ENCODE peak calls at places on chromosomes 5 and 9, in four cellular contexts. L, J, E and Z are unnamed samples.

GRCh38 chr9:4298255-4299005 is 1.4 kb downstream of the GLIS3 start:
- DNase-seq in L (no peak), J (no peak), E (peak), Z (no peak)

GRCh38 chr5:4513381-4513780 is 626.7 kb upstream of the ADAMTS16 start:
- DNase-seq in L (no peak), J (no peak), E (no peak), Z (no peak)

GRCh38 chr5:56717253-56717987 is 97.9 kb upstream of the MAP3K1 start:
- DNase-seq in L (no peak), J (no peak), E (no peak), Z (no peak)

GRCh38 chr9:123375725-123376132 is 19.7 kb downstream of the CRB2 start:
- DNase-seq in L (no peak), J (no peak), E (no peak), Z (no peak)

GRCh38 chr5:132457371-132458225 is 33.0 kb downstream of the IRF1 start:
- DNase-seq in L (no peak), J (no peak), E (no peak), Z (no peak)

GRCh38 chr5:113421643-113422132 is 13.1 kb downstream of the TSSK1B start:
- DNase-seq in L (no peak), J (no peak), E (no peak), Z (no peak)

GRCh38 chr9:132994410-132995120 is 16.1 kb downstream of the GFI1B start:
- DNase-seq in L (no peak), J (no peak), E (no peak), Z (no peak)

GRCh38 chr9:72464819-72465218 is 56.6 kb upstream of the TMC1 start:
- DNase-seq in L (no peak), J (no peak), E (no peak), Z (no peak)

GRCh38 chr5:163456029-163456589 is 3.8 kb downstream of the NUDCD2 start:
- DNase-seq in L (no peak), J (no peak), E (no peak), Z (no peak)

GRCh38 chr5:115366223-115366622 is 69.8 kb upstream of the CCDC112 start:
- DNase-seq in L (no peak), J (no peak), E (no peak), Z (no peak)

GRCh38 chr5:14183187-14183939 is 40.2 kb downstream of the TRIO start:
- DNase-seq in L (no peak), J (no peak), E (no peak), Z (no peak)

GRCh38 chr5:855771-856530 is 5.2 kb upstream of the ZDHHC11 start:
- DNase-seq in L (no peak), J (no peak), E (no peak), Z (no peak)

GRCh38 chr5:73280821-73281746 is 108.1 kb downstream of the TMEM174 start:
- DNase-seq in L (peak), J (no peak), E (no peak), Z (no peak)

GRCh38 chr5:173114536-173114935 is 29.8 kb upstream of the BNIP1 start:
- DNase-seq in L (no peak), J (no peak), E (no peak), Z (no peak)

GRCh38 chr5:137481596-137481995 is 17.5 kb downstream of the SPOCK1 start:
- DNase-seq in L (no peak), J (no peak), E (no peak), Z (no peak)

GRCh38 chr5:27908341-27908740 is 870.0 kb upstream of the CDH9 start:
- DNase-seq in L (no peak), J (no peak), E (no peak), Z (no peak)

GRCh38 chr5:100423330-100423729 is 111.8 kb upstream of the FAM174A start:
- DNase-seq in L (no peak), J (no peak), E (no peak), Z (no peak)

GRCh38 chr5:134177197-134178171 is 734 bp upstream of the SKP1 start:
- DNase-seq in L (peak), J (peak), E (no peak), Z (no peak)

GRCh38 chr5:57676228-57677098 is 193.9 kb upstream of the ACTBL2 start:
- DNase-seq in L (no peak), J (no peak), E (no peak), Z (no peak)

GRCh38 chr5:80516826-80517225 is 28.9 kb downstream of the FAM151B start:
- DNase-seq in L (peak), J (peak), E (no peak), Z (no peak)

GRCh38 chr5:173627860-173628392 is 11.5 kb upstream of the BOD1 start:
- DNase-seq in L (no peak), J (no peak), E (peak), Z (no peak)

GRCh38 chr9:23447166-23447565 is 378.9 kb downstream of the ELAVL2 start:
- DNase-seq in L (no peak), J (no peak), E (no peak), Z (no peak)

GRCh38 chr5:87340716-87341115 is 72.0 kb downstream of the CCNH start:
- DNase-seq in L (no peak), J (peak), E (no peak), Z (no peak)

GRCh38 chr5:38546691-38547146 is 9.7 kb downstream of the LIFR start:
- DNase-seq in L (no peak), J (no peak), E (no peak), Z (no peak)

GRCh38 chr5:132469380-132470372 is 20.9 kb downstream of the IRF1 start:
- DNase-seq in L (no peak), J (no peak), E (no peak), Z (no peak)

GRCh38 chr9:134386951-134387831 is 60.9 kb downstream of the RXRA start:
- DNase-seq in L (no peak), J (no peak), E (no peak), Z (no peak)

GRCh38 chr9:84862308-84862707 is 192.8 kb downstream of the NTRK2 start:
- DNase-seq in L (no peak), J (no peak), E (no peak), Z (no peak)

GRCh38 chr9:84860423-84861115 is 191.0 kb downstream of the NTRK2 start:
- DNase-seq in L (no peak), J (no peak), E (no peak), Z (no peak)

GRCh38 chr9:84857224-84857623 is 187.7 kb downstream of the NTRK2 start:
- DNase-seq in L (no peak), J (no peak), E (no peak), Z (no peak)

GRCh38 chr9:84856181-84856632 is 186.7 kb downstream of the NTRK2 start:
- DNase-seq in L (no peak), J (no peak), E (no peak), Z (no peak)

DNA sequence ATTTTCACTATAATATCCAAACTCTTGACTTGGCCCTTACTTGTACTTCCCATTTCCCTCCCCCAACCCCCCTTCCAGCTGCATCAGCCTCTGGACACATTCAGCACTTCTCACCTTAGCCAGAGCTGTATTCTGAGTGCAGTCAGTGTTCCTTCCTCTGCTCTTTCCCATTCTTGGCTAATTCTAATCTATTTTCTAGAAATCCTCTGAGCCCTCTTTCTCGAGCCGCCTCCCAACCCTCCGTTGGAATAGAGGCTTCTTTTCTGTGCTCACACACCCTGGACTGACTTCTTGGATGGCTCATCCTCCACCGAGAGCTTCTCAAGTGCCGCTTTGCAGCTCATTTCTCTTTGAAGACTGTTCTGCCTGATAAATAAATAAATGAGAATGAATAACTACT is 188.8 kb downstream of the NTRK2 start:
- DNase-seq in L (no peak), J (no peak), E (no peak), Z (no peak)
- TF ChIP-seq ATF3 in L (no peak), J (no peak), E (no peak), Z (no peak)

GRCh38 chr5:66769839-66770617 is 173.8 kb downstream of the MAST4 start:
- DNase-seq in L (no peak), J (no peak), E (peak), Z (peak)
- TF ChIP-seq SP1 in L (no peak), J (no peak), E (no peak), Z (no peak)

GRCh38 chr9:90778746-90779145 is 22.9 kb upstream of the SYK start:
- DNase-seq in L (no peak), J (no peak), E (no peak), Z (peak)
- TF ChIP-seq ATF3 in L (no peak), J (no peak), E (no peak), Z (no peak)

DNA sequence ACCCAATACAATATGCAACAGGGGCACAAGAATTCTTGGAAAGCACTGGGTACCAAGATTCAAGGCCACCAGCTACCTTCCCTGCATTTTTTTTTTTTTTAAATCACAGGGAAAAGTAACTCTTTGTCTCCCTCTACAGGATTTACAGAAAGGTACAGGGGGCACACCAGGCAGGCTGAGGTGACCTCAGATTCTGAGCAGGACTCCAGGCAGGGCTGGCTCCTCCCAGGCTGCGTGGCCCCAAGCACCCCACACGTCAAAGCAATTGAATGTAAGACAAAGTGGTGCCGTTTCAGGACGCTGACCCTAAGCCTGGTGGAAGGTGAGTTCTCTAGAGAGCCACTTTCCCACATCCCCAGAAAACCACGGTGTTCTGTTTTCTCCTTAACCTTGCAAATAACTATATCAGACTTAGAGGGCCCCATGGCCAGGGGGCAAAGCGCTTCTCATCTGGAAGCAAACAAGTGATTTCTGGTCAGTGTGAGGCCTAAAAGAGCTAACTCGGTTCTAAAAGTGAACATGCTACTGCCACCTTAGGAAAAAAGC is 222.6 kb downstream of the ROR2 start:
- DNase-seq in L (peak), J (no peak), E (peak), Z (peak)
- TF ChIP-seq SP1 in L (no peak), J (no peak), E (no peak), Z (no peak)

DNA sequence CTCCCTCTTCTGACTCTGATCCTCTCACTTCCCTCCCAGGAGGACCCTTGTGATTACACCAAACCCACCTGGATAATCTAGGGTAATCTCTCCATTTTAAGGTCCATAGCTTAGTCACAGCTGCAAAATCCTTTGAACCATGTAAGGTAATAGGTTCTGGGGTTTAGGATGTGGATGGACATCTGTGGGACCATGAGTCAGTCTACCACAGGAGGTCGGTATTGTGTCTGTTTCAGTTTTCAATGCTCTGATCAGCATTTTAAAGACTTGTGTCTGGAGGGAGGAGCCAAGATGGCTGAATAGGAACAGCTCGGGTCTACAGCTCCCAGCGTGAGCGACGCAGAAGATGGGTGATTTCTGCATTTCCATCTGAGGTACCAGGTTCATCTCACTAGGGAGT is 112.6 kb downstream of the CAVIN4 start:
- DNase-seq in L (no peak), J (no peak), E (no peak), Z (no peak)
- TF ChIP-seq ATF3 in L (no peak), J (no peak), E (no peak), Z (no peak)

DNA sequence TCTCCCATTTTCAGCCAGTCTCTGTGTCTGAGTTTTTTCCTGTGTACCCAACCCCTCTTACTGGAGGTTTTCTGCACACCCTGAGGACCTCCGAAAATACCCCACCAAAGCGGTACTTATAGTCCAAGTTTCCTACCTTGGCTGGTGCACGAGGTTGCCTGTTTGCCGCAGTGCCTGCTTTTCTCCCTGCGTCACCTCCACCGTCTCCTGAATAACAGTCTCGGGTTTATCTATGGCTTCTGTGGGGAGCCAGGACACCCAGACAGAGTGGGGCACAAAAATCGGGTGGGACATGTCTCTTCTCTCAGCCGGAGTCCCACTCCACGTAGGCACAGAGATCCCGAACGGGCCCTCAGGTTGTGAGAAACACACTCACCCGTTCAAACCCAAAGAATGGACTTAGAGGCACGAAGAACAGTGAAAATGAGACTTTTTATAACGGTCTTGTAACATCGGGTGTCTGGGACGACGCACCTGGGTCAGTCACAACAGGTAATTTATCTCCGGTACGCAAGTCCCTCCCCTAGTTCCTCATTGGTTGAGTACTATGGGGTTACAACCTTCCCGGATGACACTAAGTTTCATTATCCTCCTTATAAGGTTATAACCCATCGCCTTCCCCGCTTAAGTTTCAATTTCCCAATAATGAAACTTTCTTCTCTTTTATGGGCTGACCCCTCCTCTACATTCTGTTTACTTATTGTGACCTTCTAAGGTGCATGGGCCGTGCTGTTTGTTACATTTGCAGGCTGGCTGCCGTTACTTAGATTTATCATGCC is 970.2 kb upstream of the COX7C start:
- DNase-seq in L (no peak), J (no peak), E (no peak), Z (no peak)
- TF ChIP-seq SP1 in L (no peak), J (no peak), E (no peak), Z (no peak)

GRCh38 chr9:83572524-83572923 is 34.3 kb upstream of the FRMD3 start:
- DNase-seq in L (no peak), J (no peak), E (no peak), Z (no peak)
- TF ChIP-seq ATF3 in L (no peak), J (no peak), E (no peak), Z (no peak)

GRCh38 chr5:95684361-95684760 is 1.6 kb upstream of the SPATA9 start:
- DNase-seq in L (no peak), J (no peak), E (no peak), Z (no peak)

GRCh38 chr5:95689680-95690079 is 6.9 kb upstream of the SPATA9 start:
- DNase-seq in L (no peak), J (no peak), E (no peak), Z (no peak)

GRCh38 chr5:95682891-95683290 is at the start of gene SPATA9:
- DNase-seq in L (no peak), J (no peak), E (no peak), Z (no peak)

DNA sequence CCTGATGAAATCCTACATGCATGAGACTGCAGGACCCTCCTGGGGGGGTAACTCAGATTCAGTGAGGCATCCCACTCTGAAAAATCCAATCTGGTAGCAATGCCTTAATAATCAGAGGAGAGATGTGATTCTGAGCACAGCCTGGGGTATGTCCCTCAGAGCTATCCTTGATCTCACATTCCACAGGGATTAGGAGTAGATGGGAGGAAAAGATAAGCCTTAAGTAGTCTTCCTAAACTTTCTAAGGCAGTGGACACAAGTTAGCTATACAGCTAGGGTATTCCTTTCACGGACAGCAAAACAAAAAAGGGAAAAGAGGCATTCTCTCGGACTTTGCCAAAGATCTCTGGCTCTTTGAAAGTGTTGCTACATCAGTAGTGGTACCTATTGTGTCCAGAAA is 3.9 kb upstream of the SPATA9 start:
- DNase-seq in L (no peak), J (no peak), E (no peak), Z (no peak)
- TF ChIP-seq SP1 in L (no peak), J (no peak), E (no peak), Z (no peak)

GRCh38 chr5:68673451-68674180 is 420.2 kb upstream of the SLC30A5 start:
- DNase-seq in L (no peak), J (no peak), E (no peak), Z (no peak)
- TF ChIP-seq ATF3 in L (no peak), J (no peak), E (no peak), Z (no peak)